ENCODE peak calls at places on chromosome 12, in eight cellular contexts. One of them, this sample, is unnamed.

GRCh38 chr12:88923631-88924030 is 343.4 kb upstream of the KITLG start:
- DNase-seq in cardiac septum: no peak
- DNase-seq in frontal cortex: no peak
- DNase-seq in stimulated activated CD4-positive, alpha-beta T cell treated with anti-CD3 and anti-CD28 coated beads, Interleukin-4, amount 100 ng/mL, for 24 hours: no peak
- DNase-seq in EL: no peak
- DNase-seq in naive thymus-derived CD8-positive, alpha-beta T cell: no peak
- DNase-seq in activated CD8-positive, alpha-beta memory T cell treated with anti-CD3 and anti-CD28 coated beads for 24 hours: no peak
- DNase-seq in tibial nerve: no peak
- DNase-seq in this sample: no peak

GRCh38 chr12:86526060-86526595 is 269.9 kb upstream of the MGAT4C start:
- DNase-seq in cardiac septum: no peak
- DNase-seq in frontal cortex: no peak
- DNase-seq in stimulated activated CD4-positive, alpha-beta T cell treated with anti-CD3 and anti-CD28 coated beads, Interleukin-4, amount 100 ng/mL, for 24 hours: no peak
- DNase-seq in EL: no peak
- DNase-seq in naive thymus-derived CD8-positive, alpha-beta T cell: no peak
- DNase-seq in activated CD8-positive, alpha-beta memory T cell treated with anti-CD3 and anti-CD28 coated beads for 24 hours: no peak
- DNase-seq in tibial nerve: no peak
- DNase-seq in this sample: no peak

GRCh38 chr12:105948331-105948730 is 190.4 kb downstream of the NUAK1 start:
- DNase-seq in cardiac septum: no peak
- DNase-seq in frontal cortex: no peak
- DNase-seq in stimulated activated CD4-positive, alpha-beta T cell treated with anti-CD3 and anti-CD28 coated beads, Interleukin-4, amount 100 ng/mL, for 24 hours: no peak
- DNase-seq in EL: no peak
- DNase-seq in naive thymus-derived CD8-positive, alpha-beta T cell: no peak
- DNase-seq in activated CD8-positive, alpha-beta memory T cell treated with anti-CD3 and anti-CD28 coated beads for 24 hours: no peak
- DNase-seq in tibial nerve: no peak
- DNase-seq in this sample: no peak

GRCh38 chr12:117485984-117486839 is 124.8 kb upstream of the NOS1 start:
- DNase-seq in cardiac septum: no peak
- DNase-seq in frontal cortex: no peak
- DNase-seq in stimulated activated CD4-positive, alpha-beta T cell treated with anti-CD3 and anti-CD28 coated beads, Interleukin-4, amount 100 ng/mL, for 24 hours: no peak
- DNase-seq in EL: no peak
- DNase-seq in naive thymus-derived CD8-positive, alpha-beta T cell: no peak
- DNase-seq in activated CD8-positive, alpha-beta memory T cell treated with anti-CD3 and anti-CD28 coated beads for 24 hours: no peak
- DNase-seq in tibial nerve: no peak
- DNase-seq in this sample: no peak

GRCh38 chr12:58026421-58026820 is 85.1 kb downstream of the ATP23 start:
- DNase-seq in cardiac septum: no peak
- DNase-seq in frontal cortex: no peak
- DNase-seq in stimulated activated CD4-positive, alpha-beta T cell treated with anti-CD3 and anti-CD28 coated beads, Interleukin-4, amount 100 ng/mL, for 24 hours: no peak
- DNase-seq in EL: no peak
- DNase-seq in naive thymus-derived CD8-positive, alpha-beta T cell: no peak
- DNase-seq in activated CD8-positive, alpha-beta memory T cell treated with anti-CD3 and anti-CD28 coated beads for 24 hours: no peak
- DNase-seq in tibial nerve: no peak
- DNase-seq in this sample: no peak

GRCh38 chr12:96989916-96990315 is 82.9 kb downstream of the NEDD1 start:
- DNase-seq in cardiac septum: no peak
- DNase-seq in frontal cortex: no peak
- DNase-seq in stimulated activated CD4-positive, alpha-beta T cell treated with anti-CD3 and anti-CD28 coated beads, Interleukin-4, amount 100 ng/mL, for 24 hours: no peak
- DNase-seq in EL: no peak
- DNase-seq in naive thymus-derived CD8-positive, alpha-beta T cell: no peak
- DNase-seq in activated CD8-positive, alpha-beta memory T cell treated with anti-CD3 and anti-CD28 coated beads for 24 hours: no peak
- DNase-seq in tibial nerve: no peak
- DNase-seq in this sample: no peak

GRCh38 chr12:52634266-52635056 is 16.1 kb upstream of the KRT73 start:
- DNase-seq in cardiac septum: peak
- DNase-seq in frontal cortex: peak
- DNase-seq in stimulated activated CD4-positive, alpha-beta T cell treated with anti-CD3 and anti-CD28 coated beads, Interleukin-4, amount 100 ng/mL, for 24 hours: no peak
- DNase-seq in EL: no peak
- DNase-seq in naive thymus-derived CD8-positive, alpha-beta T cell: no peak
- DNase-seq in activated CD8-positive, alpha-beta memory T cell treated with anti-CD3 and anti-CD28 coated beads for 24 hours: peak
- DNase-seq in tibial nerve: no peak
- DNase-seq in this sample: no peak

GRCh38 chr12:123271182-123271491 is 519 bp downstream of the CDK2AP1 start:
- DNase-seq in cardiac septum: peak
- DNase-seq in frontal cortex: peak
- DNase-seq in stimulated activated CD4-positive, alpha-beta T cell treated with anti-CD3 and anti-CD28 coated beads, Interleukin-4, amount 100 ng/mL, for 24 hours: peak
- DNase-seq in EL: peak
- DNase-seq in naive thymus-derived CD8-positive, alpha-beta T cell: peak
- DNase-seq in activated CD8-positive, alpha-beta memory T cell treated with anti-CD3 and anti-CD28 coated beads for 24 hours: peak
- DNase-seq in tibial nerve: no peak
- DNase-seq in this sample: peak

GRCh38 chr12:88052686-88053085 is 23.5 kb upstream of the C12orf50 start:
- DNase-seq in cardiac septum: no peak
- DNase-seq in frontal cortex: no peak
- DNase-seq in stimulated activated CD4-positive, alpha-beta T cell treated with anti-CD3 and anti-CD28 coated beads, Interleukin-4, amount 100 ng/mL, for 24 hours: no peak
- DNase-seq in EL: peak
- DNase-seq in naive thymus-derived CD8-positive, alpha-beta T cell: no peak
- DNase-seq in activated CD8-positive, alpha-beta memory T cell treated with anti-CD3 and anti-CD28 coated beads for 24 hours: no peak
- DNase-seq in tibial nerve: no peak
- DNase-seq in this sample: no peak

GRCh38 chr12:65699251-65699650 is 125.0 kb upstream of the HMGA2 start:
- DNase-seq in cardiac septum: no peak
- DNase-seq in frontal cortex: no peak
- DNase-seq in stimulated activated CD4-positive, alpha-beta T cell treated with anti-CD3 and anti-CD28 coated beads, Interleukin-4, amount 100 ng/mL, for 24 hours: no peak
- DNase-seq in EL: peak
- DNase-seq in naive thymus-derived CD8-positive, alpha-beta T cell: no peak
- DNase-seq in activated CD8-positive, alpha-beta memory T cell treated with anti-CD3 and anti-CD28 coated beads for 24 hours: no peak
- DNase-seq in tibial nerve: no peak
- DNase-seq in this sample: no peak

GRCh38 chr12:109544955-109545531 is 28.3 kb downstream of the MMAB start:
- DNase-seq in cardiac septum: no peak
- DNase-seq in frontal cortex: no peak
- DNase-seq in stimulated activated CD4-positive, alpha-beta T cell treated with anti-CD3 and anti-CD28 coated beads, Interleukin-4, amount 100 ng/mL, for 24 hours: no peak
- DNase-seq in EL: peak
- DNase-seq in naive thymus-derived CD8-positive, alpha-beta T cell: no peak
- DNase-seq in activated CD8-positive, alpha-beta memory T cell treated with anti-CD3 and anti-CD28 coated beads for 24 hours: no peak
- DNase-seq in tibial nerve: no peak
- DNase-seq in this sample: no peak